ENCODE peak calls at places on chromosomes 2 and 18, in nine cellular contexts. H, C, T, G, O, L, N, F and K are unnamed samples.

GRCh38 chr2:219228026-219228744 is 1.3 kb downstream of the ATG9A start:
- DNase-seq in H (peak), C (no peak), T (no peak), G (no peak), O (no peak), L (no peak), N (no peak), F (no peak), K (no peak)

GRCh38 chr2:191866195-191866594 is 19.3 kb upstream of the CAVIN2 start:
- DNase-seq in H (no peak), C (no peak), T (no peak), G (no peak), O (peak), L (no peak), N (no peak), F (no peak), K (no peak)

GRCh38 chr18:79540161-79540913 is 139.3 kb upstream of the CTDP1 start:
- DNase-seq in H (no peak), C (no peak), T (no peak), G (peak), O (no peak), L (no peak), N (peak), F (no peak), K (no peak)

GRCh38 chr2:17719562-17720371 is 33.8 kb downstream of the SMC6 start:
- DNase-seq in H (peak), C (no peak), T (no peak), G (no peak), O (peak), L (no peak), N (no peak), F (no peak), K (peak)

GRCh38 chr2:99085400-99085799 is 56.1 kb upstream of the C2orf15 start:
- DNase-seq in H (peak), C (no peak), T (no peak), G (peak), O (peak), L (no peak), N (no peak), F (no peak), K (peak)

GRCh38 chr18:55863876-55864275 is 275.9 kb upstream of the TCF4 start:
- DNase-seq in H (no peak), C (no peak), T (no peak), G (no peak), O (peak), L (no peak), N (peak), F (no peak), K (no peak)

GRCh38 chr2:46950314-46950713 is 34.7 kb upstream of the MCFD2 start:
- DNase-seq in H (no peak), C (no peak), T (no peak), G (no peak), O (no peak), L (no peak), N (no peak), F (no peak), K (no peak)

GRCh38 chr2:10414000-10414451 is 34.1 kb downstream of the ODC1 start:
- DNase-seq in H (peak), C (no peak), T (no peak), G (no peak), O (no peak), L (no peak), N (no peak), F (no peak), K (no peak)

GRCh38 chr2:223057545-223057944 is 5.6 kb downstream of the KCNE4 start:
- DNase-seq in H (no peak), C (no peak), T (no peak), G (no peak), O (no peak), L (no peak), N (no peak), F (no peak), K (no peak)

GRCh38 chr2:230929381-230930148 is 4.5 kb upstream of the GPR55 start:
- DNase-seq in H (no peak), C (no peak), T (no peak), G (no peak), O (no peak), L (no peak), N (no peak), F (no peak), K (no peak)

GRCh38 chr2:120642646-120643045 is 93.0 kb upstream of the GLI2 start:
- DNase-seq in H (no peak), C (no peak), T (no peak), G (no peak), O (no peak), L (no peak), N (no peak), F (no peak), K (no peak)

GRCh38 chr18:59041819-59042476 is 97.7 kb upstream of the SEC11C start:
- DNase-seq in H (no peak), C (no peak), T (no peak), G (no peak), O (no peak), L (peak), N (no peak), F (no peak), K (no peak)

GRCh38 chr2:163736433-163737168 is 793 bp upstream of the FIGN start:
- DNase-seq in H (peak), C (no peak), T (peak), G (peak), O (peak), L (peak), N (peak), F (no peak), K (no peak)

GRCh38 chr2:71782323-71782722 is 329.0 kb downstream of the DYSF start:
- DNase-seq in H (no peak), C (no peak), T (no peak), G (no peak), O (no peak), L (no peak), N (no peak), F (no peak), K (no peak)

GRCh38 chr18:70431203-70431624 is 142.4 kb downstream of the SOCS6 start:
- DNase-seq in H (peak), C (no peak), T (no peak), G (no peak), O (no peak), L (no peak), N (no peak), F (no peak), K (no peak)

GRCh38 chr2:74747411-74748080 is 86.4 kb upstream of the HK2 start:
- DNase-seq in H (peak), C (no peak), T (no peak), G (no peak), O (no peak), L (no peak), N (no peak), F (no peak), K (no peak)

GRCh38 chr2:54634564-54635511 is 88.6 kb upstream of the EML6 start:
- DNase-seq in H (peak), C (peak), T (no peak), G (peak), O (peak), L (no peak), N (peak), F (no peak), K (no peak)

GRCh38 chr2:241136661-241137260 is 12.5 kb downstream of the PASK start:
- DNase-seq in H (no peak), C (no peak), T (no peak), G (no peak), O (no peak), L (no peak), N (no peak), F (no peak), K (no peak)

GRCh38 chr2:201964631-201965206 is 68.9 kb upstream of the FZD7 start:
- DNase-seq in H (no peak), C (no peak), T (no peak), G (no peak), O (no peak), L (no peak), N (no peak), F (no peak), K (no peak)

GRCh38 chr2:12663306-12664037 is 53.3 kb upstream of the TRIB2 start:
- DNase-seq in H (no peak), C (no peak), T (no peak), G (no peak), O (no peak), L (no peak), N (peak), F (no peak), K (no peak)

GRCh38 chr2:33443272-33443829 is 33.1 kb upstream of the RASGRP3 start:
- DNase-seq in H (no peak), C (no peak), T (no peak), G (no peak), O (no peak), L (no peak), N (no peak), F (no peak), K (no peak)

GRCh38 chr18:31801078-31801477 is 40.4 kb upstream of the SLC25A52 start:
- DNase-seq in H (no peak), C (no peak), T (no peak), G (no peak), O (no peak), L (no peak), N (no peak), F (no peak), K (no peak)

GRCh38 chr2:2456721-2457120 is 125.6 kb upstream of the MYT1L start:
- DNase-seq in H (no peak), C (no peak), T (no peak), G (no peak), O (no peak), L (no peak), N (no peak), F (no peak), K (no peak)

GRCh38 chr2:71791051-71791450 is 337.7 kb downstream of the DYSF start:
- DNase-seq in H (no peak), C (no peak), T (no peak), G (no peak), O (no peak), L (no peak), N (no peak), F (no peak), K (no peak)

GRCh38 chr2:158970522-158970855 is 2.0 kb downstream of the TANC1 start:
- DNase-seq in H (peak), C (no peak), T (no peak), G (no peak), O (no peak), L (no peak), N (no peak), F (no peak), K (no peak)

GRCh38 chr2:29284671-29285070 is 169.5 kb downstream of the CLIP4 start:
- DNase-seq in H (no peak), C (no peak), T (no peak), G (no peak), O (no peak), L (no peak), N (no peak), F (no peak), K (no peak)

GRCh38 chr2:240206630-240207029 is 66.2 kb upstream of the OTOS start:
- DNase-seq in H (no peak), C (no peak), T (no peak), G (no peak), O (no peak), L (no peak), N (no peak), F (no peak), K (no peak)

GRCh38 chr2:74966893-74967292 is 8.4 kb downstream of the POLE4 start:
- DNase-seq in H (no peak), C (no peak), T (no peak), G (no peak), O (no peak), L (no peak), N (no peak), F (no peak), K (no peak)

GRCh38 chr2:171244970-171245782 is 84.5 kb upstream of the TLK1 start:
- DNase-seq in H (peak), C (no peak), T (no peak), G (no peak), O (peak), L (no peak), N (no peak), F (no peak), K (no peak)